ENCODE peak calls at places on chromosomes 3 and 15, in nine cellular contexts. V is SK-N-SH, S is stomach, O is ovary, A is A549, K is sigmoid colon, D is HepG2, Y is H1, X is suprapubic skin. W is an unnamed sample.

GRCh38 chr3:168426196-168426595 is 330.5 kb upstream of the GOLIM4 start:
- DNase-seq in V (no peak), S (no peak), O (no peak), A (no peak), K (no peak), D (no peak), Y (no peak), X (no peak), W (no peak)

GRCh38 chr3:126353694-126354321 is 3.4 kb downstream of the KLF15 start:
- DNase-seq in V (no peak), S (no peak), O (peak; percentile 41), A (no peak), K (peak; percentile 66), D (peak; percentile 29), Y (no peak), X (peak; percentile 63), W (peak; percentile 27)

GRCh38 chr3:49803464-49804140 is 541 bp downstream of the INKA1 start:
- DNase-seq in V (peak; percentile 84), S (no peak), O (peak; percentile 50), A (no peak), K (peak; percentile 73), D (no peak), Y (no peak), X (no peak), W (no peak)

GRCh38 chr15:86121568-86121967 is 41.9 kb downstream of the AGBL1 start:
- DNase-seq in V (no peak), S (no peak), O (no peak), A (no peak), K (no peak), D (peak; percentile 3), Y (no peak), X (no peak), W (no peak)

GRCh38 chr3:177948716-177949422 is 587.4 kb upstream of the KCNMB2 start:
- DNase-seq in V (no peak), S (no peak), O (no peak), A (no peak), K (no peak), D (no peak), Y (no peak), X (no peak), W (no peak)

GRCh38 chr3:89098964-89099585 is 8.3 kb upstream of the EPHA3 start:
- DNase-seq in V (peak; percentile 44), S (peak; percentile 49), O (peak; percentile 23), A (peak; percentile 4), K (no peak), D (peak; percentile 31), Y (no peak), X (no peak), W (peak; percentile 12)

GRCh38 chr15:80070840-80071239 is 11.4 kb downstream of the ZFAND6 start:
- DNase-seq in V (no peak), S (no peak), O (no peak), A (no peak), K (no peak), D (peak; percentile 82), Y (no peak), X (no peak), W (no peak)

GRCh38 chr3:15405448-15406050 is 21.8 kb downstream of the METTL6 start:
- DNase-seq in V (peak; percentile 51), S (no peak), O (no peak), A (peak; percentile 71), K (no peak), D (peak; percentile 40), Y (no peak), X (no peak), W (peak; percentile 49)

GRCh38 chr3:37765591-37766219 is 96.0 kb upstream of the CTDSPL start:
- DNase-seq in V (peak; percentile 40), S (no peak), O (peak; percentile 58), A (no peak), K (peak; percentile 75), D (no peak), Y (no peak), X (no peak), W (no peak)

GRCh38 chr15:63258658-63259057 is 18.7 kb upstream of the APH1B start:
- DNase-seq in V (no peak), S (no peak), O (no peak), A (no peak), K (no peak), D (no peak), Y (no peak), X (no peak), W (no peak)

GRCh38 chr3:57692404-57693191 is at the start of gene DENND6A:
- DNase-seq in V (peak; percentile 98), S (peak; percentile 98), O (peak; percentile 95), A (peak; percentile 84), K (peak; percentile 99), D (peak; percentile 87), Y (peak; percentile 78), X (peak; percentile 97), W (peak; percentile 90)

GRCh38 chr3:57689367-57690053 is 3.4 kb downstream of the DENND6A start:
- DNase-seq in V (no peak), S (no peak), O (no peak), A (no peak), K (no peak), D (no peak), Y (no peak), X (no peak), W (no peak)

GRCh38 chr3:57694146-57694545 is 1.3 kb upstream of the DENND6A start:
- DNase-seq in V (no peak), S (no peak), O (no peak), A (no peak), K (no peak), D (no peak), Y (no peak), X (no peak), W (no peak)

GRCh38 chr3:57688291-57688690 is 4.6 kb downstream of the DENND6A start:
- DNase-seq in V (no peak), S (no peak), O (no peak), A (no peak), K (no peak), D (no peak), Y (no peak), X (no peak), W (no peak)

GRCh38 chr3:57691411-57692133 is 1.3 kb downstream of the DENND6A start:
- DNase-seq in V (no peak), S (no peak), O (peak; percentile 51), A (no peak), K (no peak), D (no peak), Y (no peak), X (no peak), W (no peak)
- TF ChIP-seq EP300 in V (no peak), S (no peak), O (no peak), A (no peak), K (no peak), D (no peak), Y (no peak), X (no peak), W (no peak)

GRCh38 chr3:45567730-45568172 is 26.8 kb upstream of the LIMD1 start:
- DNase-seq in V (peak; percentile 35), S (no peak), O (no peak), A (no peak), K (peak; percentile 59), D (no peak), Y (no peak), X (no peak), W (no peak)
- TF ChIP-seq EP300 in V (no peak), S (no peak), O (no peak), A (no peak), K (no peak), D (no peak), Y (no peak), X (no peak), W (peak; percentile 46)

GRCh38 chr3:146033950-146034349 is 127.0 kb downstream of the PLOD2 start:
- DNase-seq in V (no peak), S (no peak), O (no peak), A (no peak), K (no peak), D (no peak), Y (no peak), X (no peak), W (no peak)

GRCh38 chr3:146035366-146035765 is 125.6 kb downstream of the PLOD2 start:
- DNase-seq in V (no peak), S (no peak), O (no peak), A (no peak), K (no peak), D (no peak), Y (no peak), X (no peak), W (no peak)

GRCh38 chr3:146040630-146041029 is 120.4 kb downstream of the PLOD2 start:
- DNase-seq in V (no peak), S (no peak), O (no peak), A (no peak), K (no peak), D (no peak), Y (no peak), X (no peak), W (no peak)

GRCh38 chr3:146037697-146038096 is 123.3 kb downstream of the PLOD2 start:
- DNase-seq in V (no peak), S (no peak), O (no peak), A (no peak), K (no peak), D (no peak), Y (no peak), X (no peak), W (no peak)

DNA sequence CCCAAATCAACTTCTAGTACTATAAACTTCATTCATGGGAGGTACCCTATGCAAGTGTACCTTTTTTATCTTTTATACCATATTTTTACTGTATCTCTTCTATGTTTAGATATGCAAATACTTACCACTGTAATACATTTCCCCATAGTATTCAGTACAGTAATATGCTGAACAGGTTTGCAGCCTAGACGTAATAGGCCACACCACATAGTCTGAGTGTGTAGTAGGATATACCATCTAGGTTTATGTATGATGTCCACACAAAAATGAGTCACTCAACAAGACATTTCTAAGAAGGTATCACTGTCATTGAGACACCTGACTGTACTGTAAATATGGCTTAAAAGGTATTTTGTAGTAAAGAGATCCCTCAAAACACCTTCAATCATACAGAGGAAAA is 124.7 kb downstream of the PLOD2 start:
- DNase-seq in V (no peak), S (no peak), O (no peak), A (no peak), K (no peak), D (no peak), Y (no peak), X (no peak), W (no peak)
- TF ChIP-seq EP300 in V (no peak), S (no peak), O (no peak), A (no peak), K (no peak), D (no peak), Y (no peak), X (no peak), W (no peak)

DNA sequence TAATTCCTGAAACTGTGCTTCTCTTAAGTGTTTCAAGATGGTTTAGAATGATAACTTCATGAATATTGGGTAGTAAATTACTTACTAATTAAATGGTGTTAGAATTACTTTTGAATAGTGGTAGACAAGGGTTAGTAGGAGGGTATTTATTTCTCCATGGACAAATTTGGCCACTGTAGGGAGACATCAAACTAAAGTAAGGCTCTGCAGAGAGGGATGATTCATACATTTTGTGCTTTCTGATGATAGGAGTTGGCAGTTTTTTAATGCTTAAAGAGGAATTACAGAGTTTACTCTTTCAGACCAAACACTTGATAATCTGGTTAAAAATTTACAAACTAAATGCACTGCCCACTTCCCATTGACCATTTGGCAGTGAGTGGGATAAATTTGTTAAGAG is 127.6 kb downstream of the NAALADL2 start:
- DNase-seq in V (no peak), S (no peak), O (no peak), A (no peak), K (no peak), D (no peak), Y (no peak), X (no peak), W (no peak)
- TF ChIP-seq EP300 in V (no peak), S (no peak), O (no peak), A (no peak), K (no peak), D (no peak), Y (no peak), X (no peak), W (no peak)